ENCODE peak calls at places on chromosome 17, in seven cellular contexts. H, U, C, O, B, J and W are unnamed samples.

GRCh38 chr17:78039581-78039980 is 81.1 kb downstream of the TNRC6C start:
- DNase-seq in H (no peak), U (no peak), C (no peak), O (no peak), B (no peak), J (no peak), W (no peak)

GRCh38 chr17:8223356-8224063 is 13.1 kb upstream of the AURKB start:
- DNase-seq in H (no peak), U (peak), C (no peak), O (peak), B (peak), J (peak), W (no peak)

GRCh38 chr17:36089888-36090836 is at the start of gene CCL3:
- DNase-seq in H (no peak), U (no peak), C (no peak), O (peak), B (no peak), J (no peak), W (no peak)

GRCh38 chr17:16493470-16494048 is 1.6 kb upstream of the LRRC75A start:
- DNase-seq in H (no peak), U (no peak), C (no peak), O (no peak), B (no peak), J (no peak), W (no peak)

GRCh38 chr17:49028271-49028670 is 31.1 kb downstream of the IGF2BP1 start:
- DNase-seq in H (no peak), U (no peak), C (no peak), O (no peak), B (no peak), J (no peak), W (no peak)

GRCh38 chr17:13350466-13350865 is 251.3 kb downstream of the HS3ST3A1 start:
- DNase-seq in H (no peak), U (no peak), C (no peak), O (no peak), B (no peak), J (no peak), W (no peak)

GRCh38 chr17:80346498-80347275 is 68.3 kb upstream of the ENDOV start:
- DNase-seq in H (no peak), U (no peak), C (peak), O (no peak), B (no peak), J (no peak), W (no peak)

GRCh38 chr17:9802701-9803100 is 11.3 kb upstream of the DHRS7C start:
- DNase-seq in H (no peak), U (no peak), C (no peak), O (no peak), B (no peak), J (no peak), W (no peak)

GRCh38 chr17:46738544-46738943 is 79.9 kb downstream of the WNT3 start:
- DNase-seq in H (no peak), U (no peak), C (no peak), O (no peak), B (no peak), J (no peak), W (no peak)

GRCh38 chr17:58005031-58005727 is 1.9 kb downstream of the SRSF1 start:
- DNase-seq in H (no peak), U (no peak), C (no peak), O (no peak), B (no peak), J (no peak), W (no peak)

GRCh38 chr17:63475491-63476412 is 1.1 kb upstream of the ACE start:
- DNase-seq in H (no peak), U (no peak), C (no peak), O (no peak), B (no peak), J (no peak), W (no peak)

GRCh38 chr17:47714773-47715396 is 18.2 kb upstream of the TBX21 start:
- DNase-seq in H (no peak), U (no peak), C (no peak), O (no peak), B (no peak), J (no peak), W (no peak)

GRCh38 chr17:62919388-62919787 is 46.6 kb upstream of the TANC2 start:
- DNase-seq in H (no peak), U (peak), C (no peak), O (no peak), B (no peak), J (no peak), W (no peak)

GRCh38 chr17:79779088-79779529 is 1.2 kb downstream of the CBX2 start:
- DNase-seq in H (no peak), U (no peak), C (no peak), O (no peak), B (no peak), J (no peak), W (no peak)

GRCh38 chr17:20085283-20085875 is 76.2 kb downstream of the SPECC1 start:
- DNase-seq in H (no peak), U (peak), C (no peak), O (no peak), B (no peak), J (no peak), W (no peak)

GRCh38 chr17:4598776-4599504 is 14.6 kb downstream of the SMTNL2 start:
- DNase-seq in H (no peak), U (peak), C (no peak), O (peak), B (peak), J (peak), W (no peak)

GRCh38 chr17:1577186-1577585 is 14.6 kb upstream of the PITPNA start:
- DNase-seq in H (peak), U (peak), C (no peak), O (peak), B (peak), J (peak), W (peak)

GRCh38 chr17:72514888-72515287 is 394.1 kb downstream of the SOX9 start:
- DNase-seq in H (peak), U (peak), C (no peak), O (peak), B (no peak), J (no peak), W (no peak)

GRCh38 chr17:49610883-49611584 is 35.4 kb downstream of the NXPH3 start:
- DNase-seq in H (no peak), U (peak), C (no peak), O (no peak), B (no peak), J (no peak), W (no peak)

GRCh38 chr17:48915459-48916282 is 7.5 kb downstream of the UBE2Z start:
- DNase-seq in H (peak), U (peak), C (no peak), O (no peak), B (peak), J (peak), W (peak)

GRCh38 chr17:68942389-68942788 is 12.8 kb downstream of the ABCA8 start:
- DNase-seq in H (no peak), U (no peak), C (no peak), O (no peak), B (no peak), J (no peak), W (no peak)

GRCh38 chr17:5821057-5821456 is 236.7 kb upstream of the NLRP1 start:
- DNase-seq in H (no peak), U (no peak), C (no peak), O (no peak), B (no peak), J (no peak), W (no peak)

GRCh38 chr17:17613708-17614114 is 22.2 kb upstream of the PEMT start:
- DNase-seq in H (peak), U (peak), C (no peak), O (peak), B (peak), J (no peak), W (peak)

GRCh38 chr17:43360739-43361498 is 37.9 kb upstream of the ARL4D start:
- DNase-seq in H (peak), U (peak), C (peak), O (peak), B (peak), J (peak), W (peak)
- TF ChIP-seq CTCF in H (no peak), U (no peak), C (peak), O (no peak), B (no peak), J (no peak), W (no peak)

GRCh38 chr17:75604034-75604695 is 16.6 kb downstream of the MYO15B start:
- DNase-seq in H (no peak), U (no peak), C (peak), O (no peak), B (no peak), J (peak), W (no peak)
- H3K4me3 ChIP-seq in H (no peak), U (no peak), C (no peak), O (no peak), B (no peak), J (no peak), W (no peak)

DNA sequence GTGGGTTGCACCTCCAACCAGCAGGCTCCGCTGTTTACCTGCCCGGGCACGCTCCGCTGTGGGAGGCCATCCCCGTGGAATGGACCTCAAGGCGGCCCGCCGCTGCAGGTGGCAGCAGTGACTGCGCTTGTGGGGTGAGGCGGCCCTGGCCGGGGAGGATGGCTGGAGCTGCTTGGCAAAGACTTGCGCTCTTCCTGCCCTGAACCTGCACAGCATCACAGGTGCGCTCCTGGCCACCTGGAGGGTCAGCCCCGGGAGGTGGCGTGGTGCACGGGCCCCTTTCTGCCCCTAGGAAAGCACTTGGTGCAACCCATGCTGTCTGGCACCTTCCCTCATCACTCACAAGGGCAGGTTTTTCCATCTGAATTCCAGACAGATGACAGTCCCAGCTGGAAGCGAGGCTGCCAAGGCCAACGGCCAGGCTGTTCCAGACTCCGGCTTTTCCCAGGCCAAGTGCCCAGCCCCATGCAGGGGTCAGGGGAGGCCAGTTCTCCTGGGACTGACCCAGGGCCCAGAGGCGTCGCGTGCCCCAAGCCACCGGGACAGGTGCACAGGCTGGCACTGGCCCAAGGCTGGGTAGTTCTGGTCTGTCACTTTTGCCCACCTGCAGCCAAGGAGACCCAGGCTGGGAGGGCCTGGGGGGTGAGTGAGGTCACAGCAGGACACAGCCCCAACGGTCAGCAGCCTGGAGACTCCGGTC is 13.3 kb downstream of the UTS2R start:
- DNase-seq in H (no peak), U (no peak), C (no peak), O (peak), B (peak), J (peak), W (no peak)
- TF ChIP-seq CTCF in H (no peak), U (no peak), C (peak), O (no peak), B (no peak), J (no peak), W (no peak)

GRCh38 chr17:45731459-45731858 is 52.7 kb upstream of the CRHR1 start:
- DNase-seq in H (no peak), U (no peak), C (no peak), O (no peak), B (no peak), J (no peak), W (no peak)
- H3K4me3 ChIP-seq in H (no peak), U (no peak), C (no peak), O (no peak), B (no peak), J (no peak), W (no peak)

GRCh38 chr17:34527908-34528470 is 51.4 kb upstream of the TMEM132E start:
- DNase-seq in H (no peak), U (no peak), C (no peak), O (no peak), B (no peak), J (no peak), W (no peak)
- TF ChIP-seq CTCF in H (no peak), U (no peak), C (no peak), O (no peak), B (no peak), J (no peak), W (peak)

DNA sequence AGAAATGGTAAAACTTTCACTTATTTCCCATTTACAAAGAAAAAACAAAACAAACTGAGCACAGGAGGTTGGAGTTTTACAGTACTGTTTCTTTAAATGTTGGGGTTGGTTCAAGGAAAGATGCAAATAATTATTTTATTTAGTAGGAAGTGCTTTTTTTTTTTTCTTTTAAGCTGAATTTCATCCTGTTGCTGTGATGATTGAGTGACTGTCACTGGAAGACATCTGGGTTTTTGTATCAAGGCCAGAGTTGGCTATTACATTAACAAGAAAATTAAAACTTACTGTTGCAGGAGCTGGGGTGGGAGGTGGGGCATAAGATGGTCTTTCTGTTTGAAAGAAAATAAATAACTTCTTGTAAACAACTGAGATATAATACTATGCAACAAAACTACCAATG is 2.3 kb downstream of the SMARCE1 start:
- DNase-seq in H (no peak), U (no peak), C (no peak), O (no peak), B (no peak), J (no peak), W (no peak)
- H3K4me3 ChIP-seq in H (no peak), U (no peak), C (no peak), O (no peak), B (no peak), J (no peak), W (no peak)

DNA sequence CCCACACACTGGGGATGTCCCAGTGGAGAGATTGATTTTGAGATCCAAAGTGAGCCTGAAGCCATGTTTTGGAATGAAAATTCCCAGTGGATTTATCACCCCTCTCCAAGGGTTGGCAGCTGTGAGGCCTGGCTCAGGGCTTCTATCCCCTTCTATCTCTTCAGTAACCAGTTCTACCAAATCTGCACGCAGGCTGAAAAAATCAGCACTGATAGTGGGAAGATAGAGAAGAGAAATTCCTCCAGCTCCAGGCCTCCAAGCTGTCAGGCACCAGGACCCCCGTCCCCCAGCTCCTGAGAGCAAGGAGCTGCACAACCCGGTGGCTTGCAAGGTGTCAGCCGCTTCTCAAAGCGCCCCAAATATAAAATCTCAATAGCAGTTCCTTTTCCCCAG is 1.0 kb downstream of the FLOT2 start:
- DNase-seq in H (no peak), U (no peak), C (no peak), O (no peak), B (no peak), J (no peak), W (no peak)
- TF ChIP-seq CTCF in H (no peak), U (no peak), C (no peak), O (no peak), B (no peak), J (no peak), W (no peak)